ENCODE peak calls at places on chromosome 4, in six cellular contexts. R is posterior vena cava; E is bronchial epithelial cell; F is amygdala; O is fibroblast of lung; P is stimulated activated CD4-positive, alpha-beta T cell treated with anti-CD3 and anti-CD28 coated beads, TNF-alpha, amount 100 ng/mL, for 48 hours. I is an unnamed sample.

GRCh38 chr4:38563703-38564490 is 100.1 kb upstream of the KLF3 start:
- DNase-seq in F (no peak), P (no peak), E (no peak), R (no peak), O (peak), I (no peak)

GRCh38 chr4:78781925-78782324 is 5.8 kb downstream of the BMP2K start:
- DNase-seq in R (no peak), F (no peak), O (no peak), E (no peak), P (no peak), I (no peak)

GRCh38 chr4:11475871-11476270 is 47.2 kb upstream of the HS3ST1 start:
- DNase-seq in E (no peak), P (no peak), O (no peak), R (no peak), F (no peak), I (peak)

GRCh38 chr4:21226637-21227538 is 526.6 kb downstream of the PACRGL start:
- DNase-seq in F (no peak), P (no peak), E (no peak), O (no peak), R (no peak), I (peak)

GRCh38 chr4:158667651-158668198 is 4.0 kb downstream of the C4orf46 start:
- DNase-seq in E (peak), O (peak), F (no peak), R (no peak), P (no peak), I (peak)

GRCh38 chr4:114558446-114559020 is 40.1 kb upstream of the UGT8 start:
- DNase-seq in P (no peak), O (no peak), F (no peak), R (no peak), E (no peak), I (no peak)

GRCh38 chr4:89486042-89486441 is 178.4 kb upstream of the GPRIN3 start:
- DNase-seq in R (no peak), P (no peak), F (no peak), E (peak), O (peak), I (peak)

GRCh38 chr4:136383126-136383525 is 1149.2 kb downstream of the PCDH18 start:
- DNase-seq in P (no peak), F (no peak), R (no peak), E (no peak), O (no peak), I (no peak)

GRCh38 chr4:74623041-74623440 is 171.3 kb downstream of the BTC start:
- DNase-seq in O (peak), R (no peak), E (peak), F (no peak), P (no peak), I (peak)

I was measured in dermis blood vessel endothelial cell.